ENCODE peak calls at places on chromosomes 5 and 9, in six cellular contexts. H is prostate gland; B is HAP-1; R is adrenal gland; P is CD8-positive, alpha-beta memory T cell; M is upper lobe of right lung. J is an unnamed sample. For H3K9me3, the result is how much of the 10 kb centered on the place peaks cover.

GRCh38 chr5:67215592-67216471 is 19.2 kb upstream of the CD180 start:
- DNase-seq in H (peak), B (no peak), R (peak), P (peak), M (peak), J (peak)

GRCh38 chr9:6152824-6153223 is 62.8 kb upstream of the IL33 start:
- DNase-seq in H (no peak), B (no peak), R (no peak), P (no peak), M (no peak), J (no peak)

GRCh38 chr5:73451218-73452130 is 2.9 kb upstream of the FOXD1 start:
- DNase-seq in H (peak), B (peak), R (peak), P (peak), M (peak), J (peak)

GRCh38 chr5:169546346-169546745 is 37.2 kb upstream of the SPDL1 start:
- DNase-seq in H (no peak), B (no peak), R (no peak), P (no peak), M (no peak), J (no peak)

GRCh38 chr9:89999534-90000370 is 394.9 kb downstream of the GADD45G start:
- DNase-seq in H (peak), B (no peak), R (peak), P (peak), M (peak), J (no peak)

GRCh38 chr5:3996871-3997410 is 401.3 kb downstream of the IRX1 start:
- DNase-seq in H (no peak), B (no peak), R (no peak), P (no peak), M (no peak), J (no peak)

GRCh38 chr5:144169904-144170275 is 569 bp downstream of the YIPF5 start:
- DNase-seq in H (no peak), B (no peak), R (no peak), P (no peak), M (no peak), J (no peak)

GRCh38 chr9:23824241-23825142 is 1.5 kb downstream of the ELAVL2 start:
- DNase-seq in H (no peak), B (peak), R (peak), P (no peak), M (peak), J (no peak)

GRCh38 chr9:14369011-14369410 is 55.1 kb upstream of the NFIB start:
- DNase-seq in H (no peak), B (no peak), R (no peak), P (no peak), M (no peak), J (no peak)

GRCh38 chr9:85959955-85960354 is 19.0 kb downstream of the NAA35 start:
- DNase-seq in H (no peak), B (no peak), R (no peak), P (no peak), M (no peak), J (no peak)

GRCh38 chr5:43172779-43173178 is 19.2 kb upstream of the NIM1K start:
- DNase-seq in H (no peak), B (no peak), R (no peak), P (no peak), M (no peak), J (no peak)

GRCh38 chr5:60541980-60542379 is 158.0 kb downstream of the DEPDC1B start:
- DNase-seq in H (no peak), B (no peak), R (peak), P (no peak), M (no peak), J (no peak)

GRCh38 chr5:168317096-168317520 is 25.7 kb downstream of the WWC1 start:
- DNase-seq in H (no peak), B (no peak), R (no peak), P (no peak), M (no peak), J (no peak)

GRCh38 chr5:84384604-84385575 is at the start of gene EDIL3:
- DNase-seq in H (no peak), B (peak), R (peak), P (no peak), M (no peak), J (no peak)

GRCh38 chr9:107158321-107158720 is 124.8 kb upstream of the RAD23B start:
- DNase-seq in H (no peak), B (peak), R (no peak), P (no peak), M (no peak), J (no peak)

GRCh38 chr5:166677891-166678290 is 1613.6 kb upstream of the WWC1 start:
- DNase-seq in H (no peak), B (peak), R (no peak), P (no peak), M (no peak), J (no peak)

GRCh38 chr9:74366111-74366510 is 131.0 kb upstream of the RORB start:
- DNase-seq in H (no peak), B (no peak), R (no peak), P (no peak), M (no peak), J (no peak)

GRCh38 chr9:126228779-126229444 is 97.7 kb upstream of the MVB12B start:
- DNase-seq in H (peak), B (peak), R (peak), P (peak), M (peak), J (peak)

GRCh38 chr5:23820764-23821471 is 313.5 kb downstream of the PRDM9 start:
- DNase-seq in H (no peak), B (no peak), R (peak), P (no peak), M (no peak), J (no peak)

GRCh38 chr9:109767814-109768213 is 12.2 kb upstream of the PALM2AKAP2 start:
- DNase-seq in H (no peak), B (no peak), R (no peak), P (no peak), M (no peak), J (no peak)

GRCh38 chr5:56838409-56839039 is 23.2 kb downstream of the MAP3K1 start:
- DNase-seq in H (no peak), B (no peak), R (peak), P (peak), M (no peak), J (no peak)

GRCh38 chr5:43555895-43556606 is 826 bp downstream of the PAIP1 start:
- DNase-seq in H (peak), B (peak), R (peak), P (no peak), M (peak), J (peak)

GRCh38 chr9:124258765-124259272 is 1.1 kb downstream of the NEK6 start:
- DNase-seq in H (no peak), B (peak), R (no peak), P (no peak), M (no peak), J (no peak)

GRCh38 chr9:24090566-24090965 is 264.5 kb upstream of the ELAVL2 start:
- DNase-seq in H (no peak), B (no peak), R (no peak), P (no peak), M (no peak), J (no peak)

GRCh38 chr9:132672413-132672690 is 2.1 kb downstream of the GTF3C4 start:
- DNase-seq in H (no peak), B (no peak), R (no peak), P (no peak), M (no peak), J (no peak)

GRCh38 chr9:137828527-137829259 is 48.9 kb upstream of the CACNA1B start:
- DNase-seq in H (no peak), B (peak), R (peak), P (no peak), M (no peak), J (no peak)

GRCh38 chr9:91879231-91879630 is 70.8 kb downstream of the ROR2 start:
- DNase-seq in H (no peak), B (no peak), R (no peak), P (no peak), M (no peak), J (no peak)

GRCh38 chr5:40223884-40224402 is 455.8 kb upstream of the PTGER4 start:
- DNase-seq in H (no peak), B (no peak), R (no peak), P (no peak), M (no peak), J (no peak)

GRCh38 chr5:123670981-123671557 is 159.1 kb downstream of the CSNK1G3 start:
- DNase-seq in H (peak), B (peak), R (peak), P (peak), M (no peak), J (peak)

GRCh38 chr9:23557691-23558090 is 268.3 kb downstream of the ELAVL2 start:
- DNase-seq in H (no peak), B (no peak), R (no peak), P (no peak), M (no peak), J (no peak)

GRCh38 chr9:77455312-77455927 is 192.7 kb downstream of the GNA14 start:
- DNase-seq in H (no peak), B (peak), R (peak), P (no peak), M (no peak), J (peak)

GRCh38 chr9:6584881-6585597 is 60.5 kb downstream of the GLDC start:
- DNase-seq in H (no peak), B (no peak), R (no peak), P (peak), M (no peak), J (no peak)

GRCh38 chr9:115158666-115159481 is 40.9 kb upstream of the TNC start:
- DNase-seq in H (no peak), B (no peak), R (no peak), P (no peak), M (no peak), J (no peak)

GRCh38 chr5:32639943-32640342 is 54.6 kb downstream of the SUB1 start:
- DNase-seq in H (no peak), B (no peak), R (no peak), P (no peak), M (no peak), J (no peak)

GRCh38 chr5:56829137-56829536 is 13.8 kb downstream of the MAP3K1 start:
- DNase-seq in H (no peak), B (no peak), R (peak), P (no peak), M (no peak), J (peak)

GRCh38 chr5:83368835-83369234 is 102.7 kb upstream of the VCAN start:
- DNase-seq in H (no peak), B (no peak), R (no peak), P (no peak), M (no peak), J (no peak)

GRCh38 chr5:126754609-126755008 is 22.3 kb upstream of the LMNB1 start:
- DNase-seq in H (no peak), B (no peak), R (no peak), P (no peak), M (no peak), J (no peak)
- H3K9me3 ChIP-seq in H (under half), B (under half), R (under half), P (under half), M (under half), J (under half)

GRCh38 chr5:150895431-150896428 is 9.1 kb downstream of the ZNF300 start:
- DNase-seq in H (no peak), B (no peak), R (no peak), P (no peak), M (no peak), J (no peak)
- H3K9me3 ChIP-seq in H (under half), B (under half), R (half or more), P (half or more), M (half or more), J (under half)

DNA sequence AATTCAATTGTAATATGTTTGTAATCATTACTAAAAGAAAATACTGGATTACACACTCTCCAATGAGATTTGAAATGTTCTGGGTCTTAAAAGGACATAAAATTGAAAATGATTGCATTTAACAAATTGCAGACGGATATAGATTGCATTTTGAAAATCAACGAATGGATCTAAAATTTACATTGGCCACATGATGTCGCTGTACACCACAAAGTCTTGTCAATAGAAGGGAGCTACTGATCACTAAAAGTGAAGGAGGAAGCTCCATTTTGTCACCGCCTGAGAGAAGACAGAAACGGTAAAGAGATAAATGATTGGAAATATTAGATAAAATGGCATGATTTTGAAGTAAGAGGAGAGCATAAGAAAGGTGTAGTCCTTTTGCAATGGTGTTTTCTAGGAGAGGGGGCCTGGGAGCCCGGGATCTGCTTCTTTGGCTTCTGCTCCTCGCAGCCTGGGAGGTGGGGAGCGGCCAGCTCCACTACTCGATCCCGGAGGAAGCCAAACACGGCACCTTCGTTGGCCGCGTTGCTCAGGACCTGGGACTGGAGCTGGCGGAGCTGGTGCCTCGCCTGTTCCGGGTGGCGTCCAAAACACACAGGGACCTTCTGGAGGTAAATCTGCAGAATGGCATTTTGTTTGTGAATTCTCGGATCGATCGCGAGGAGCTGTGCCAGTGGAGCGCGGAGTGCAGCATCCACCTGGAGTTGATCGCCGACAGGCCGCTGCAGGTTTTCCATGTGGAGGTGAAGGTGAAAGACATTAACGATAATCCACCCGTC is at the start of gene PCDHA1:
- DNase-seq in H (no peak), B (no peak), R (no peak), P (no peak), M (no peak), J (no peak)
- H3K9me3 ChIP-seq in H (under half), B (under half), R (under half), P (under half), M (under half), J (under half)

GRCh38 chr5:178490935-178491632 is 99.1 kb downstream of the COL23A1 start:
- DNase-seq in H (no peak), B (no peak), R (no peak), P (no peak), M (no peak), J (no peak)
- H3K9me3 ChIP-seq in H (under half), B (under half), R (under half), P (under half), M (under half), J (under half)

GRCh38 chr5:141175933-141176332 is 1.7 kb upstream of the PCDHB8 start:
- DNase-seq in H (no peak), B (no peak), R (no peak), P (no peak), M (no peak), J (no peak)
- H3K9me3 ChIP-seq in H (under half), B (under half), R (under half), P (under half), M (under half), J (under half)